ENCODE peak calls at places on chromosomes 5 and 9, in six cellular contexts. F is stomach, U is GM06990, C is neural progenitor cell, Y is IMR-90, T is astrocyte of the spinal cord. Q is an unnamed sample.
A peak's percentile ranks its signal among the peaks of the same experiment; 100 is the strongest.

GRCh38 chr5:1255081-1255561 is 29.9 kb downstream of the SLC6A18 start:
- DNase-seq in F (no peak), U (no peak), C (no peak), Y (no peak), T (no peak), Q (no peak)

GRCh38 chr9:124180557-124180956 is 77.2 kb upstream of the NEK6 start:
- DNase-seq in F (peak; percentile 59), U (no peak), C (no peak), Y (peak; percentile 45), T (no peak), Q (no peak)

GRCh38 chr5:3912790-3913189 is 317.2 kb downstream of the IRX1 start:
- DNase-seq in F (no peak), U (no peak), C (no peak), Y (no peak), T (no peak), Q (no peak)

GRCh38 chr9:31597977-31598376 is 786.5 kb upstream of the ACO1 start:
- DNase-seq in F (no peak), U (no peak), C (no peak), Y (no peak), T (peak; percentile 44), Q (peak; percentile 82)

GRCh38 chr9:136880651-136881050 is 5.7 kb upstream of the TRAF2 start:
- DNase-seq in F (no peak), U (no peak), C (no peak), Y (no peak), T (no peak), Q (no peak)

GRCh38 chr9:16626577-16627130 is 243.8 kb downstream of the BNC2 start:
- DNase-seq in F (no peak), U (no peak), C (peak; percentile 63), Y (peak; percentile 89), T (peak; percentile 90), Q (peak; percentile 73)

GRCh38 chr9:91775011-91775707 is 174.9 kb downstream of the ROR2 start:
- DNase-seq in F (peak; percentile 80), U (peak; percentile 33), C (peak; percentile 84), Y (peak; percentile 58), T (peak; percentile 47), Q (no peak)

GRCh38 chr5:3142261-3143027 is 391.0 kb upstream of the IRX2 start:
- DNase-seq in F (no peak), U (no peak), C (no peak), Y (no peak), T (no peak), Q (no peak)

DNA sequence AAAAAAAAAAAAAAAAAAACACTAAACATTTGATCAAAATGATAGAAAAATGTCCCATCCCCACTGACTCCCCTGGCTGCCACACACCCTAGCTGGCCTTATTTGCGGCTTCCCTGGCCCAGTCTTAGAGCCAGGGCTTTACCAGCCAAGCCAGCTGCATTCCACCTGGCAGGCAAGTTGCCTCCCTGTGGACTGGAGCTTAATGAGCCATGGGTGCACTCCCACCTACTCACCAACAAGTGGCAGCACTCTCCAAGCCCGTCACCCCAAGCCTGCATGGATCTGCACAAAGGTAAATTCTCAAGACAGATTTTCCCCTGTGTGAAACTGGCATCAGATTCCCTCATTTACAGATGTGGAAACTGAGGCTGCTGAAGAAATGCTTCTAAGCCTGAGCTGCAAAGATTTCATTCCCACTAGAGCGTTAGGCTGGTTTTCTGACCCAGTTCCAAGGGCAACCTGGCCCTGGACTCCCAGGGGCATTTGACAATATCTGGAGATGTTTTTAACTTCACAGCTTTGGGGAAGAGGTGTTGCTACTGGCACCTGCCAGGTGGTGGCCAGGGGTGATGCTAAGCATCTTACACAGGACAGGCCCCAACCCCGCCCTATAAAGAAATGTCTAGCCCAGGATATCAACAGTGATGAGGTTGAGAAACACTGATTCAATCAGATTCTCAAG is 21.9 kb upstream of the VDAC1 start:
- DNase-seq in F (peak; percentile 82), U (no peak), C (peak; percentile 83), Y (peak; percentile 63), T (peak; percentile 61), Q (no peak)
- TF ChIP-seq CTCF in F (peak; percentile 30), U (peak; percentile 79), C (peak; percentile 67), Y (peak; percentile 44), T (peak; percentile 76), Q (peak; percentile 81)

DNA sequence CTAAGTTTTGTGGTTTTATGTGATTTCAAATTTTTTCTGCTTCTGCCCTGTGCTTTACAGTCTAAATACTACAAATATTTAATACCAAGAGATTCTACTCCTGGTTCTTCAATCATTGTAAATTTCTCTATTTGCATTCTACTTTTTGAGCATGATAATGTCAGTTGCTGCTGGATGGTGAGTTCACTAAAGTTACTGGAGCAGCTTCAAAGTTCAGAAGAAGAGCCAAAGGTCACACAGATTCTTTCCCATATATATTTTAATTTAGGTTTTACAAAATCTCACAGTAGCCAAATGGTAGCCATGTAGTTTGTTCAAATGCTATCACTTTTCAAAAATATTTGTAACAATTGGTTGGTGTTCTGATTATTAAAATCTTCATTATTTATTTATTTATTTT is 378.7 kb downstream of the TMEM232 start:
- DNase-seq in F (no peak), U (no peak), C (no peak), Y (no peak), T (no peak), Q (no peak)
- H3K4me3 ChIP-seq in F (no peak overlapping the region), U (no peak overlapping the region), C (no peak overlapping the region), Y (no peak overlapping the region), T (no peak overlapping the region), Q (no peak overlapping the region)

GRCh38 chr9:70635790-70636189 is 221.3 kb upstream of the KLF9 start:
- DNase-seq in F (no peak), U (no peak), C (no peak), Y (no peak), T (no peak), Q (no peak)

GRCh38 chr9:70641031-70641430 is 226.6 kb upstream of the KLF9 start:
- DNase-seq in F (no peak), U (no peak), C (no peak), Y (no peak), T (no peak), Q (no peak)

GRCh38 chr9:70641631-70642030 is 227.2 kb upstream of the KLF9 start:
- DNase-seq in F (no peak), U (no peak), C (no peak), Y (no peak), T (no peak), Q (no peak)

GRCh38 chr9:70642421-70642820 is 228.0 kb upstream of the KLF9 start:
- DNase-seq in F (no peak), U (no peak), C (no peak), Y (no peak), T (no peak), Q (no peak)

GRCh38 chr9:70639853-70640814 is 225.7 kb upstream of the KLF9 start:
- DNase-seq in F (no peak), U (no peak), C (peak; percentile 77), Y (peak; percentile 60), T (peak; percentile 67), Q (no peak)
- TF ChIP-seq CTCF in F (peak; percentile 56), U (peak; percentile 46), C (peak; percentile 89), Y (peak; percentile 85), T (peak; percentile 54), Q (peak; percentile 63)

GRCh38 chr9:132055756-132056155 is 23.9 kb downstream of the MED27 start:
- DNase-seq in F (no peak), U (no peak), C (no peak), Y (no peak), T (no peak), Q (no peak)
- H3K4me3 ChIP-seq in F (no peak overlapping the region), U (no peak overlapping the region), C (no peak overlapping the region), Y (no peak overlapping the region), T (no peak overlapping the region), Q (no peak overlapping the region)

GRCh38 chr9:129900263-129901041 is 65.2 kb downstream of the USP20 start:
- DNase-seq in F (no peak), U (peak; percentile 74), C (no peak), Y (no peak), T (no peak), Q (no peak)

GRCh38 chr9:129895376-129896268 is 60.4 kb downstream of the USP20 start:
- DNase-seq in F (no peak), U (no peak), C (no peak), Y (no peak), T (no peak), Q (no peak)

GRCh38 chr9:129899620-129900019 is 64.4 kb downstream of the USP20 start:
- DNase-seq in F (no peak), U (no peak), C (no peak), Y (no peak), T (no peak), Q (no peak)

GRCh38 chr9:129897263-129897662 is 62.0 kb downstream of the USP20 start:
- DNase-seq in F (no peak), U (no peak), C (no peak), Y (no peak), T (no peak), Q (no peak)

GRCh38 chr9:129898205-129898604 is 62.9 kb downstream of the USP20 start:
- DNase-seq in F (no peak), U (no peak), C (no peak), Y (no peak), T (no peak), Q (no peak)
- TF ChIP-seq CTCF in F (no peak), U (no peak), C (no peak), Y (no peak), T (no peak), Q (no peak)

GRCh38 chr9:93954436-93955355 is at the start of gene BARX1:
- DNase-seq in F (no peak), U (no peak), C (peak; percentile 71), Y (no peak), T (no peak), Q (no peak)
- H3K4me3 ChIP-seq in F (peak within 1 kb of the TSS; percentile 62), U (no peak within 1 kb of the TSS), C (peak within 1 kb of the TSS; percentile 50), Y (no peak within 1 kb of the TSS), T (no peak within 1 kb of the TSS), Q (no peak within 1 kb of the TSS)

DNA sequence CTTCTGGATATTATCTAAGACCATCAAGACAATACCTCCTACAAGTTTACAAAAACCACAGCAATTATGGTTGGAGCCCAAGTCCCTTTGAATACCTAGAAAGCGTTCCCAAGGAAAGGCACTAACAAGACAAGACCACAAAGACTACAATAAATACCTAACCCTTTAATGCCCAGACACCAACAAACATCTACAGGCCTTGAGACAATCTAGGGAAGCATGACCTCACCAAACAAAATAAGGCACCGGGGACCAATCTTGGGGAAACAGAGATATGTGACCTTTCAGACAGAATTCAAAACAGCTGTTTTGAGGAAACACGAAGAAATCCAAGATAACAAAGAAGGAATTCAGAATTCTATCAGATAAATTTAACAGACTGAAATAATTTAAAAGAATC is 37.8 kb downstream of the OXCT1 start:
- DNase-seq in F (no peak), U (no peak), C (no peak), Y (no peak), T (no peak), Q (no peak)
- TF ChIP-seq CTCF in F (no peak), U (no peak), C (no peak), Y (no peak), T (no peak), Q (no peak)

GRCh38 chr5:93572101-93572772 is 8.8 kb downstream of the NR2F1-AS1 start:
- DNase-seq in F (no peak), U (peak; percentile 22), C (peak; percentile 79), Y (no peak), T (peak; percentile 38), Q (no peak)
- H3K4me3 ChIP-seq in F (peak overlapping the region; percentile 25), U (no peak overlapping the region), C (peak overlapping the region; percentile 42), Y (no peak overlapping the region), T (no peak overlapping the region), Q (peak overlapping the region; percentile 52)

Q was measured in epithelial cell of proximal tubule.